ENCODE peak calls at places on chromosomes 7 and 10, in seven cellular contexts. One of them, this sample, is unnamed.

GRCh38 chr7:51456471-51457060 is 140.0 kb upstream of the COBL start:
- DNase-seq in transverse colon: no peak
- DNase-seq in ovary: no peak
- DNase-seq in tibial nerve: no peak
- DNase-seq in GM12878: no peak
- DNase-seq in sigmoid colon: no peak
- DNase-seq in SK-N-SH: peak; percentile 47
- DNase-seq in this sample: no peak

GRCh38 chr10:11016959-11017574 is 605 bp upstream of the CELF2 start:
- DNase-seq in transverse colon: no peak
- DNase-seq in ovary: no peak
- DNase-seq in tibial nerve: no peak
- DNase-seq in GM12878: no peak
- DNase-seq in sigmoid colon: no peak
- DNase-seq in SK-N-SH: no peak
- DNase-seq in this sample: no peak

GRCh38 chr7:96075510-96076349 is 246.2 kb downstream of the SLC25A13 start:
- DNase-seq in transverse colon: peak; percentile 41
- DNase-seq in ovary: peak; percentile 78
- DNase-seq in tibial nerve: no peak
- DNase-seq in GM12878: no peak
- DNase-seq in sigmoid colon: peak; percentile 72
- DNase-seq in SK-N-SH: peak; percentile 91
- DNase-seq in this sample: peak; percentile 77

GRCh38 chr7:120055300-120055699 is 217.7 kb upstream of the KCND2 start:
- DNase-seq in transverse colon: no peak
- DNase-seq in ovary: no peak
- DNase-seq in tibial nerve: no peak
- DNase-seq in GM12878: no peak
- DNase-seq in sigmoid colon: no peak
- DNase-seq in SK-N-SH: no peak
- DNase-seq in this sample: no peak

GRCh38 chr7:109545686-109546085 is 976.0 kb downstream of the DNAJB9 start:
- DNase-seq in transverse colon: no peak
- DNase-seq in ovary: no peak
- DNase-seq in tibial nerve: no peak
- DNase-seq in GM12878: no peak
- DNase-seq in sigmoid colon: no peak
- DNase-seq in SK-N-SH: no peak
- DNase-seq in this sample: no peak

GRCh38 chr7:92916751-92917369 is 80.5 kb upstream of the CDK6 start:
- DNase-seq in transverse colon: no peak
- DNase-seq in ovary: no peak
- DNase-seq in tibial nerve: no peak
- DNase-seq in GM12878: no peak
- DNase-seq in sigmoid colon: no peak
- DNase-seq in SK-N-SH: peak; percentile 40
- DNase-seq in this sample: no peak

GRCh38 chr7:127713758-127714157 is 61.8 kb downstream of the SND1 start:
- DNase-seq in transverse colon: no peak
- DNase-seq in ovary: no peak
- DNase-seq in tibial nerve: no peak
- DNase-seq in GM12878: no peak
- DNase-seq in sigmoid colon: no peak
- DNase-seq in SK-N-SH: no peak
- DNase-seq in this sample: no peak

GRCh38 chr10:76583711-76584161 is 1053.9 kb downstream of the KCNMA1 start:
- DNase-seq in transverse colon: no peak
- DNase-seq in ovary: no peak
- DNase-seq in tibial nerve: no peak
- DNase-seq in GM12878: no peak
- DNase-seq in sigmoid colon: no peak
- DNase-seq in SK-N-SH: no peak
- DNase-seq in this sample: no peak

GRCh38 chr10:3563298-3563697 is 221.7 kb downstream of the KLF6 start:
- DNase-seq in transverse colon: no peak
- DNase-seq in ovary: no peak
- DNase-seq in tibial nerve: no peak
- DNase-seq in GM12878: no peak
- DNase-seq in sigmoid colon: no peak
- DNase-seq in SK-N-SH: no peak
- DNase-seq in this sample: no peak

GRCh38 chr10:100930368-100930767 is 17.6 kb downstream of the SLF2 start:
- DNase-seq in transverse colon: no peak
- DNase-seq in ovary: no peak
- DNase-seq in tibial nerve: no peak
- DNase-seq in GM12878: no peak
- DNase-seq in sigmoid colon: no peak
- DNase-seq in SK-N-SH: no peak
- DNase-seq in this sample: no peak

GRCh38 chr10:118850418-118851061 is 95.8 kb upstream of the CACUL1 start:
- DNase-seq in transverse colon: peak; percentile 73
- DNase-seq in ovary: peak; percentile 28
- DNase-seq in tibial nerve: peak; percentile 24
- DNase-seq in GM12878: no peak
- DNase-seq in sigmoid colon: no peak
- DNase-seq in SK-N-SH: peak; percentile 69
- DNase-seq in this sample: no peak

GRCh38 chr7:37282093-37282444 is 166.6 kb downstream of the ELMO1 start:
- DNase-seq in transverse colon: no peak
- DNase-seq in ovary: no peak
- DNase-seq in tibial nerve: no peak
- DNase-seq in GM12878: no peak
- DNase-seq in sigmoid colon: no peak
- DNase-seq in SK-N-SH: no peak
- DNase-seq in this sample: no peak

GRCh38 chr10:113965683-113966082 is 78.0 kb upstream of the ADRB1 start:
- DNase-seq in transverse colon: no peak
- DNase-seq in ovary: no peak
- DNase-seq in tibial nerve: no peak
- DNase-seq in GM12878: no peak
- DNase-seq in sigmoid colon: no peak
- DNase-seq in SK-N-SH: no peak
- DNase-seq in this sample: no peak

GRCh38 chr7:67392596-67393438 is 396.2 kb downstream of the TYW1 start:
- DNase-seq in transverse colon: no peak
- DNase-seq in ovary: no peak
- DNase-seq in tibial nerve: no peak
- DNase-seq in GM12878: no peak
- DNase-seq in sigmoid colon: no peak
- DNase-seq in SK-N-SH: no peak
- DNase-seq in this sample: no peak

GRCh38 chr7:2896141-2896540 is 52.0 kb upstream of the GNA12 start:
- DNase-seq in transverse colon: no peak
- DNase-seq in ovary: no peak
- DNase-seq in tibial nerve: no peak
- DNase-seq in GM12878: no peak
- DNase-seq in sigmoid colon: no peak
- DNase-seq in SK-N-SH: peak; percentile 64
- DNase-seq in this sample: no peak

GRCh38 chr7:2966466-2967078 is 77.1 kb downstream of the CARD11 start:
- DNase-seq in transverse colon: no peak
- DNase-seq in ovary: no peak
- DNase-seq in tibial nerve: no peak
- DNase-seq in GM12878: no peak
- DNase-seq in sigmoid colon: peak; percentile 24
- DNase-seq in SK-N-SH: no peak
- DNase-seq in this sample: peak; percentile 31

GRCh38 chr7:80942261-80943041 is 23.6 kb upstream of the SEMA3C start:
- DNase-seq in transverse colon: peak; percentile 31
- DNase-seq in ovary: peak; percentile 18
- DNase-seq in tibial nerve: no peak
- DNase-seq in GM12878: no peak
- DNase-seq in sigmoid colon: peak; percentile 83
- DNase-seq in SK-N-SH: peak; percentile 38
- DNase-seq in this sample: no peak

GRCh38 chr7:120675076-120675475 is 182.9 kb downstream of the TSPAN12 start:
- DNase-seq in transverse colon: no peak
- DNase-seq in ovary: no peak
- DNase-seq in tibial nerve: no peak
- DNase-seq in GM12878: no peak
- DNase-seq in sigmoid colon: no peak
- DNase-seq in SK-N-SH: no peak
- DNase-seq in this sample: no peak

GRCh38 chr7:2101630-2102374 is 130.9 kb downstream of the MAD1L1 start:
- DNase-seq in transverse colon: no peak
- DNase-seq in ovary: no peak
- DNase-seq in tibial nerve: no peak
- DNase-seq in GM12878: no peak
- DNase-seq in sigmoid colon: no peak
- DNase-seq in SK-N-SH: no peak
- DNase-seq in this sample: no peak

GRCh38 chr10:69048103-69048502 is 39.8 kb upstream of the SRGN start:
- DNase-seq in transverse colon: no peak
- DNase-seq in ovary: no peak
- DNase-seq in tibial nerve: no peak
- DNase-seq in GM12878: no peak
- DNase-seq in sigmoid colon: peak; percentile 80
- DNase-seq in SK-N-SH: no peak
- DNase-seq in this sample: no peak

GRCh38 chr10:115844592-115844991 is 428.4 kb downstream of the GFRA1 start:
- DNase-seq in transverse colon: no peak
- DNase-seq in ovary: no peak
- DNase-seq in tibial nerve: no peak
- DNase-seq in GM12878: no peak
- DNase-seq in sigmoid colon: no peak
- DNase-seq in SK-N-SH: peak; percentile 30
- DNase-seq in this sample: no peak
- TF ChIP-seq EP300 in transverse colon: no peak
- TF ChIP-seq EP300 in ovary: no peak
- TF ChIP-seq EP300 in tibial nerve: no peak
- TF ChIP-seq EP300 in GM12878: no peak
- TF ChIP-seq EP300 in sigmoid colon: no peak
- TF ChIP-seq EP300 in SK-N-SH: peak; percentile 72
- TF ChIP-seq EP300 in this sample: no peak

GRCh38 chr7:72310301-72310700 is 101.8 kb downstream of the CALN1 start:
- DNase-seq in transverse colon: no peak
- DNase-seq in ovary: no peak
- DNase-seq in tibial nerve: no peak
- DNase-seq in GM12878: no peak
- DNase-seq in sigmoid colon: no peak
- DNase-seq in SK-N-SH: no peak
- DNase-seq in this sample: no peak

GRCh38 chr7:72307566-72307965 is 104.6 kb downstream of the CALN1 start:
- DNase-seq in transverse colon: no peak
- DNase-seq in ovary: no peak
- DNase-seq in tibial nerve: no peak
- DNase-seq in GM12878: no peak
- DNase-seq in sigmoid colon: no peak
- DNase-seq in SK-N-SH: no peak
- DNase-seq in this sample: no peak

GRCh38 chr7:72309476-72309875 is 102.7 kb downstream of the CALN1 start:
- DNase-seq in transverse colon: no peak
- DNase-seq in ovary: no peak
- DNase-seq in tibial nerve: no peak
- DNase-seq in GM12878: no peak
- DNase-seq in sigmoid colon: no peak
- DNase-seq in SK-N-SH: no peak
- DNase-seq in this sample: no peak

GRCh38 chr7:72313906-72314305 is 98.2 kb downstream of the CALN1 start:
- DNase-seq in transverse colon: no peak
- DNase-seq in ovary: no peak
- DNase-seq in tibial nerve: no peak
- DNase-seq in GM12878: no peak
- DNase-seq in sigmoid colon: no peak
- DNase-seq in SK-N-SH: no peak
- DNase-seq in this sample: no peak

GRCh38 chr7:72308986-72309385 is 103.2 kb downstream of the CALN1 start:
- DNase-seq in transverse colon: no peak
- DNase-seq in ovary: no peak
- DNase-seq in tibial nerve: no peak
- DNase-seq in GM12878: no peak
- DNase-seq in sigmoid colon: no peak
- DNase-seq in SK-N-SH: no peak
- DNase-seq in this sample: no peak
- H3K27ac ChIP-seq in transverse colon: no peak overlapping the region
- H3K27ac ChIP-seq in ovary: no peak overlapping the region
- H3K27ac ChIP-seq in tibial nerve: no peak overlapping the region
- H3K27ac ChIP-seq in GM12878: no peak overlapping the region
- H3K27ac ChIP-seq in sigmoid colon: no peak overlapping the region
- H3K27ac ChIP-seq in SK-N-SH: no peak overlapping the region
- H3K27ac ChIP-seq in this sample: no peak overlapping the region

GRCh38 chr7:157543791-157544190 is 207.0 kb downstream of the DNAJB6 start:
- DNase-seq in transverse colon: no peak
- DNase-seq in ovary: no peak
- DNase-seq in tibial nerve: no peak
- DNase-seq in GM12878: no peak
- DNase-seq in sigmoid colon: no peak
- DNase-seq in SK-N-SH: no peak
- DNase-seq in this sample: peak; percentile 14
- H3K27me3 ChIP-seq in transverse colon: no peaks in the 10 kb centered on the region
- H3K27me3 ChIP-seq in ovary: no peaks in the 10 kb centered on the region
- H3K27me3 ChIP-seq in tibial nerve: no peaks in the 10 kb centered on the region
- H3K27me3 ChIP-seq in GM12878: no peaks in the 10 kb centered on the region
- H3K27me3 ChIP-seq in sigmoid colon: no peaks in the 10 kb centered on the region
- H3K27me3 ChIP-seq in SK-N-SH: no peaks in the 10 kb centered on the region
- H3K27me3 ChIP-seq in this sample: no peaks in the 10 kb centered on the region

GRCh38 chr10:130787821-130788220 is 523.7 kb downstream of the TCERG1L start:
- DNase-seq in transverse colon: no peak
- DNase-seq in ovary: no peak
- DNase-seq in tibial nerve: no peak
- DNase-seq in GM12878: no peak
- DNase-seq in sigmoid colon: no peak
- DNase-seq in SK-N-SH: no peak
- DNase-seq in this sample: no peak
- TF ChIP-seq EP300 in transverse colon: no peak
- TF ChIP-seq EP300 in ovary: no peak
- TF ChIP-seq EP300 in tibial nerve: no peak
- TF ChIP-seq EP300 in GM12878: no peak
- TF ChIP-seq EP300 in sigmoid colon: no peak
- TF ChIP-seq EP300 in SK-N-SH: no peak
- TF ChIP-seq EP300 in this sample: no peak